ENCODE peak calls at places on chromosomes 5 and 9, in five cellular contexts. K, U, A, R and Y are unnamed samples.

GRCh38 chr9:127912882-127913281 is 4.0 kb downstream of the ST6GALNAC4 start:
- DNase-seq in K (no peak), U (no peak), A (no peak), R (no peak), Y (no peak)

GRCh38 chr9:137375321-137376058 is 47.5 kb downstream of the EXD3 start:
- DNase-seq in K (no peak), U (no peak), A (no peak), R (no peak), Y (no peak)

GRCh38 chr9:68547417-68547816 is 6.7 kb upstream of the TMEM252 start:
- DNase-seq in K (no peak), U (no peak), A (peak), R (no peak), Y (no peak)

GRCh38 chr5:103428411-103428871 is 134.1 kb downstream of the NUDT12 start:
- DNase-seq in K (peak), U (no peak), A (no peak), R (no peak), Y (peak)

GRCh38 chr9:109133533-109133932 is 13.8 kb upstream of the TMEM245 start:
- DNase-seq in K (no peak), U (no peak), A (no peak), R (no peak), Y (no peak)

GRCh38 chr5:128002420-128002819 is 81.1 kb upstream of the SLC12A2 start:
- DNase-seq in K (peak), U (no peak), A (no peak), R (no peak), Y (peak)

GRCh38 chr9:133576591-133577462 is 32.4 kb downstream of the FAM163B start:
- DNase-seq in K (no peak), U (peak), A (no peak), R (no peak), Y (peak)

GRCh38 chr5:82104872-82105271 is 133.0 kb downstream of the ATG10 start:
- DNase-seq in K (no peak), U (no peak), A (no peak), R (no peak), Y (no peak)

GRCh38 chr9:137710751-137711150 is 91.9 kb downstream of the EHMT1 start:
- DNase-seq in K (no peak), U (no peak), A (no peak), R (no peak), Y (peak)

GRCh38 chr5:10789021-10789420 is 28.0 kb upstream of the DAP start:
- DNase-seq in K (peak), U (peak), A (peak), R (no peak), Y (peak)

GRCh38 chr9:126666155-126666803 is 52.6 kb downstream of the LMX1B start:
- DNase-seq in K (no peak), U (no peak), A (no peak), R (no peak), Y (no peak)

GRCh38 chr5:150783422-150783928 is 4.9 kb downstream of the SMIM3 start:
- DNase-seq in K (peak), U (peak), A (peak), R (no peak), Y (peak)

GRCh38 chr5:149632311-149633251 is 51.3 kb downstream of the ARHGEF37 start:
- DNase-seq in K (peak), U (peak), A (no peak), R (no peak), Y (peak)

GRCh38 chr9:105328872-105329728 is 84.6 kb downstream of the SLC44A1 start:
- DNase-seq in K (no peak), U (peak), A (peak), R (no peak), Y (no peak)

GRCh38 chr9:20620658-20621552 is 1.4 kb downstream of the MLLT3 start:
- DNase-seq in K (peak), U (peak), A (peak), R (peak), Y (peak)

GRCh38 chr9:71814805-71815204 is 46.5 kb upstream of the CEMIP2 start:
- DNase-seq in K (no peak), U (peak), A (no peak), R (no peak), Y (no peak)

GRCh38 chr9:93081931-93082330 is 14.1 kb upstream of the CARD19 start:
- DNase-seq in K (peak), U (peak), A (no peak), R (no peak), Y (peak)

GRCh38 chr9:34171753-34172535 is 6.9 kb upstream of the UBAP1 start:
- DNase-seq in K (no peak), U (no peak), A (peak), R (no peak), Y (no peak)

DNA sequence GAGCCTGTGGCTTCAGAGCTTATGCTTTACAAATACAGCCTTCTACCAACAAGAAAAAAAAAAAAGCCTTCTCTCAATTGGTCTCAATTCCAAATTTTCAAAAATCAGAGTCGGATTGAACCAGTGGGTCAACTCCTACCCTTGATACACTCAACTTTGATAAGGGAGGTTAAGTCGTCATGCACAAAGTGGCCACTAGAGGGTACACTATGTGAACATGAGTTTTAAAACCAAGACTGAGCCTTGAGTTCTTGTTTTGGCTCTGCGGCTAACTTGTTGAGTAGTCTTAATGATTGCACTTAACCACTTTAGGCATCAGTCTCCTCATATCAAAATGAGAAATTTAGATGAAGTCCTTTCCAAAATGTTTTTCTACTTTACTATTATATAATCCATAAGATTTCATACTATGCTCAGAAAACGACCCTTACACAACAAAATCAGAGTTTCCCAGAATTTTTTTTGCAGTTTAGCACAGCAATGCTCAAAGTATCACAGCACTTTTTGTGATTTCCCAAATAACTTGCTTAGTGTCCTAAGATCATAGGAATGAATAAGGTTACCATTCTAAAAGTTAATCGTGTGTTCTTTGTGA is 92.9 kb upstream of the MTAP start:
- DNase-seq in K (peak), U (peak), A (peak), R (peak), Y (peak)
- TF ChIP-seq CTCF in K (peak), U (peak), A (peak), R (peak), Y (peak)

GRCh38 chr5:177349762-177350161 is 1.7 kb downstream of the LMAN2 start:
- DNase-seq in K (no peak), U (no peak), A (no peak), R (no peak), Y (no peak)
- H3K4me3 ChIP-seq in K (no peak), U (peak), A (peak), R (no peak), Y (no peak)

GRCh38 chr9:88781500-88782391 is 209.5 kb upstream of the S1PR3 start:
- DNase-seq in K (peak), U (peak), A (peak), R (no peak), Y (peak)
- TF ChIP-seq CTCF in K (peak), U (peak), A (no peak), R (no peak), Y (peak)

DNA sequence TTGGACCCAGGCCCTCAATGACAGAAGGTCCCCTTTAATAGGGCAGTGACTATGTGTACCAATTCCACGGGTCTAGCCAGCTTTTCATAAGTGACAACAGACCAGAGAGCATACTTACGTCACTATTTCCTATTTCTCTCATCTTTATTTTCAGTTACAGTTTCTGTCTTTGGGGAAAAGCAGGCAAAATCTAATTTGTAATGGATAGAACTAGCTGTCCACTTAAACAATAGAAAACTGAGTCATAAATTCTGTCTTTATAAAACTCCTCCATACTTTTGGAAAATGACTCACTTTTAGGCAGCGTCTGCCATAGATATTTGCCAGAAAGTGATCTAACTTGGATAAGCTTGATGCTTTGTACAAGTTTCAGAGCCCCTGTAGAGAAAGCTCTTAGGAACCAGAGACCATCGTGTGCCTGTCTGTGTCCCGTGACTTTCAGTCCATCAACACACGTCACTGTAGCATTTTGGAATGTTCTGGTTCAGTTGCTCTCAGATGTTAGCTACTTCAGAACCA is 101.9 kb downstream of the F2RL2 start:
- DNase-seq in K (peak), U (peak), A (no peak), R (no peak), Y (peak)
- H3K4me3 ChIP-seq in K (no peak), U (no peak), A (no peak), R (no peak), Y (no peak)

DNA sequence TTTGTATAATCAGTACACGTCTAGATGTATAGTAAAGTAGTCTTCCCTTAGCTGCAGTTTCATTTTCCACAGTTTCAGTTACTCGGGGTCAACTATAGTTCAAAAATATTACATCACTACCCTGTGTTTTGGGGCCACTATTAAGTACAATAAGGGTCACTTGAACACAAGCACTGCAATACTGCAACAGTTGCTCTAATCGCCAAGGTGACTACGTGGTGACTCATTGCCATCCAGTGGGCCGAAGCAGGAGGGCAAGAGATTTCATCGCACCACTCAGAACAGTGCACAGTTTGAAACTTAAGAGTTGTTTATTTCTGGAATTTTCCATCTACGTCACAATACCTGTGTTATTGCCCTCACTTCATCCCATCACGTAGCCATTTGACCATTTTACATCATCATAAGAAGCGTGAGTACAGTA is at the start of gene ARL14EPL:
- DNase-seq in K (peak), U (peak), A (peak), R (peak), Y (peak)
- TF ChIP-seq CTCF in K (peak), U (peak), A (peak), R (peak), Y (peak)

GRCh38 chr5:130335116-130335515 is 430.9 kb downstream of the CHSY3 start:
- DNase-seq in K (peak), U (peak), A (no peak), R (no peak), Y (peak)

GRCh38 chr5:130333089-130333488 is 428.8 kb downstream of the CHSY3 start:
- DNase-seq in K (peak), U (peak), A (no peak), R (no peak), Y (peak)

DNA sequence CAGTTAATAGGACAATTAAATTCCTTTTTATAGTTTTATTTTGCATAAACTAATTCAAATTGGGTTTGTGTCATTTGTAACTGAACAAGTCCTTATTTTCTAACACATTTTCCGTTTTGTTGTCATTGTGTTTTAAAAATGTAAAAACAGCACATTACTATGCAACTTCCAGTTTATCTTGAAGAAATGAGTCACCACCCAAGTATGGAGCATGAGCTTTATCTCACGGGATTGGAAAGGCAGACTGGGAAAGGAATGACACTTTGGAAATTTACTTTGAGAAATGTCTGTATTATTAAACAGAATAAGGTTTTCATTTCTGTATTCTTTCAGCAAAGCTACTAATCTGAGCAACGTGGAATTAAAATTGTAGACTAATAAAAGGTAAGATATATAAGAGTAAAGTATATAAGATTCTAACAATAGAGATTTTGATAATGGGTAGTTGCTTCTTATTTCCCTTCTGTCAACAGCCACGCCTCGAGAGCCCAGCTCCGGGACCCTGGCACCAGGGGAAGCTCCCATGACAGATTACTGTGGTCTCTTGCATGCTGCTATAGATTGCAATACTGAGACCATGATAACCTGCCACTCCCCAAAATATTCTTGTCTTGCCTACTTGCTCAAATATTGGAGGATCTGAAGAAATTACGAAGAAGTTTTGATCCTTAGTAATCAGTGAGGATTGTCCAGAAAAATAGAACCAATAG is 433.1 kb downstream of the CHSY3 start:
- DNase-seq in K (peak), U (peak), A (no peak), R (peak), Y (peak)
- H3K4me3 ChIP-seq in K (no peak), U (no peak), A (no peak), R (no peak), Y (no peak)

GRCh38 chr5:60382761-60383160 is 317.2 kb downstream of the DEPDC1B start:
- DNase-seq in K (peak), U (peak), A (no peak), R (peak), Y (peak)
- TF ChIP-seq CTCF in K (peak), U (peak), A (peak), R (peak), Y (peak)

DNA sequence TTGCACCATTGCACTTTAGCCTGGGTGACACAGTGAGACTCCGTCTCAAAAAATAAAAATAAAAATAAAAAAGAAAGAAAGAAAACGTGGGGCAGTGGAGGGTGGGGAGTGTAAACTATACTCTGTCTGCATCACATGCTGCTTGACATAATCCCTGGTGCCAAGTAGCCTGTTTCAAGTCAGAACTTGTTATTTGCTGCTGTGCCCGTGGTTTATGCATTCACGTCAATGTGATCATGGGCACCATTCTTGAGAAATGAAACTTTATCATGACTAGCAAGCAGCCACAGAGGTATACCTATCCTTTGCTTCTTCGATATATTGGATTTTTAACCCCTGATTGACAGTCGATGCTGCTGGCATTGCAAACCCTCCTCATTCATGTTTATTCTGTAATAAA is 4.1 kb upstream of the SMU1 start:
- DNase-seq in K (no peak), U (no peak), A (no peak), R (no peak), Y (no peak)
- H3K4me3 ChIP-seq in K (no peak), U (no peak), A (no peak), R (no peak), Y (no peak)

DNA sequence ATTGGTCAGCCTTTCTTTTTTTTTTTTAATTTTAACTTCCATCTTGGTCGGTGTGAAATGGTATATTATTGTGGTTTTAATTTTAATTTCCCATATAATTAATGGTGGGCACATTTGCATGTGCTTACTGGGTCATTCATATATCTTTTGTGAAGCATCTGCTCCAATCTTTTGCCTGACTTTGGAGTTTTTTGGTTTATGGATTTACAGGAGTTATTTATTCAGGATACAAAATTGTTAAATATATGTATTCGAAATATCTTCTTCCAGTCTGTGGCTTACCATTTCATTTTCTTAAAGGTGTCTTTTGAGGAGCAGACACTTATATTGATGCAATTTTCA is 682 bp upstream of the RIGI start:
- DNase-seq in K (no peak), U (no peak), A (no peak), R (no peak), Y (no peak)
- TF ChIP-seq CTCF in K (no peak), U (no peak), A (no peak), R (no peak), Y (no peak)